ENCODE peak calls at places on chromosomes 16 and 17, in five cellular contexts. One of them, this sample, is unnamed.

GRCh38 chr16:29646947-29647346 is 16.1 kb upstream of the SPN start:
- DNase-seq in activated naive CD4-positive, alpha-beta T cell treated with Interleukin-2 at 50 U/mL for 16 hours: no peak
- DNase-seq in activated CD4-positive, alpha-beta T cell treated with anti-CD3 and anti-CD28 coated beads for 24 hours: no peak
- DNase-seq in endothelial cell: no peak
- DNase-seq in stimulated activated CD8-positive, alpha-beta memory T cell treated with anti-CD3 and anti-CD28 coated beads, Interleukin-15, amount 100 ng/mL, for 24 hours: no peak
- DNase-seq in this sample: no peak

GRCh38 chr17:77410470-77410869 is 269.7 kb downstream of the SEC14L1 start:
- DNase-seq in activated naive CD4-positive, alpha-beta T cell treated with Interleukin-2 at 50 U/mL for 16 hours: no peak
- DNase-seq in activated CD4-positive, alpha-beta T cell treated with anti-CD3 and anti-CD28 coated beads for 24 hours: no peak
- DNase-seq in endothelial cell: no peak
- DNase-seq in stimulated activated CD8-positive, alpha-beta memory T cell treated with anti-CD3 and anti-CD28 coated beads, Interleukin-15, amount 100 ng/mL, for 24 hours: no peak
- DNase-seq in this sample: no peak

GRCh38 chr16:13554020-13554419 is 365.9 kb upstream of the ERCC4 start:
- DNase-seq in activated naive CD4-positive, alpha-beta T cell treated with Interleukin-2 at 50 U/mL for 16 hours: no peak
- DNase-seq in activated CD4-positive, alpha-beta T cell treated with anti-CD3 and anti-CD28 coated beads for 24 hours: no peak
- DNase-seq in endothelial cell: no peak
- DNase-seq in stimulated activated CD8-positive, alpha-beta memory T cell treated with anti-CD3 and anti-CD28 coated beads, Interleukin-15, amount 100 ng/mL, for 24 hours: no peak
- DNase-seq in this sample: no peak

GRCh38 chr16:69885722-69886121 is 65.4 kb upstream of the CLEC18A start:
- DNase-seq in activated naive CD4-positive, alpha-beta T cell treated with Interleukin-2 at 50 U/mL for 16 hours: no peak
- DNase-seq in activated CD4-positive, alpha-beta T cell treated with anti-CD3 and anti-CD28 coated beads for 24 hours: no peak
- DNase-seq in endothelial cell: no peak
- DNase-seq in stimulated activated CD8-positive, alpha-beta memory T cell treated with anti-CD3 and anti-CD28 coated beads, Interleukin-15, amount 100 ng/mL, for 24 hours: no peak
- DNase-seq in this sample: no peak

GRCh38 chr17:49514374-49514738 is 19.3 kb downstream of the NGFR start:
- DNase-seq in activated naive CD4-positive, alpha-beta T cell treated with Interleukin-2 at 50 U/mL for 16 hours: no peak
- DNase-seq in activated CD4-positive, alpha-beta T cell treated with anti-CD3 and anti-CD28 coated beads for 24 hours: no peak
- DNase-seq in endothelial cell: no peak
- DNase-seq in stimulated activated CD8-positive, alpha-beta memory T cell treated with anti-CD3 and anti-CD28 coated beads, Interleukin-15, amount 100 ng/mL, for 24 hours: no peak
- DNase-seq in this sample: peak

GRCh38 chr17:74768069-74768762 is 7.9 kb downstream of the NAT9 start:
- DNase-seq in activated naive CD4-positive, alpha-beta T cell treated with Interleukin-2 at 50 U/mL for 16 hours: no peak
- DNase-seq in activated CD4-positive, alpha-beta T cell treated with anti-CD3 and anti-CD28 coated beads for 24 hours: no peak
- DNase-seq in endothelial cell: no peak
- DNase-seq in stimulated activated CD8-positive, alpha-beta memory T cell treated with anti-CD3 and anti-CD28 coated beads, Interleukin-15, amount 100 ng/mL, for 24 hours: no peak
- DNase-seq in this sample: peak

GRCh38 chr16:11190585-11191565 is 65.1 kb downstream of the SOCS1 start:
- DNase-seq in activated naive CD4-positive, alpha-beta T cell treated with Interleukin-2 at 50 U/mL for 16 hours: no peak
- DNase-seq in activated CD4-positive, alpha-beta T cell treated with anti-CD3 and anti-CD28 coated beads for 24 hours: no peak
- DNase-seq in endothelial cell: no peak
- DNase-seq in stimulated activated CD8-positive, alpha-beta memory T cell treated with anti-CD3 and anti-CD28 coated beads, Interleukin-15, amount 100 ng/mL, for 24 hours: no peak
- DNase-seq in this sample: no peak

GRCh38 chr16:84582958-84583516 is 34.8 kb downstream of the COTL1 start:
- DNase-seq in activated naive CD4-positive, alpha-beta T cell treated with Interleukin-2 at 50 U/mL for 16 hours: no peak
- DNase-seq in activated CD4-positive, alpha-beta T cell treated with anti-CD3 and anti-CD28 coated beads for 24 hours: no peak
- DNase-seq in endothelial cell: no peak
- DNase-seq in stimulated activated CD8-positive, alpha-beta memory T cell treated with anti-CD3 and anti-CD28 coated beads, Interleukin-15, amount 100 ng/mL, for 24 hours: no peak
- DNase-seq in this sample: peak

GRCh38 chr16:85969159-85969558 is 70.2 kb downstream of the IRF8 start:
- DNase-seq in activated naive CD4-positive, alpha-beta T cell treated with Interleukin-2 at 50 U/mL for 16 hours: no peak
- DNase-seq in activated CD4-positive, alpha-beta T cell treated with anti-CD3 and anti-CD28 coated beads for 24 hours: no peak
- DNase-seq in endothelial cell: no peak
- DNase-seq in stimulated activated CD8-positive, alpha-beta memory T cell treated with anti-CD3 and anti-CD28 coated beads, Interleukin-15, amount 100 ng/mL, for 24 hours: no peak
- DNase-seq in this sample: peak

GRCh38 chr17:17750881-17751280 is 69.6 kb downstream of the RAI1 start:
- DNase-seq in activated naive CD4-positive, alpha-beta T cell treated with Interleukin-2 at 50 U/mL for 16 hours: peak
- DNase-seq in activated CD4-positive, alpha-beta T cell treated with anti-CD3 and anti-CD28 coated beads for 24 hours: no peak
- DNase-seq in endothelial cell: no peak
- DNase-seq in stimulated activated CD8-positive, alpha-beta memory T cell treated with anti-CD3 and anti-CD28 coated beads, Interleukin-15, amount 100 ng/mL, for 24 hours: no peak
- DNase-seq in this sample: no peak

GRCh38 chr16:86578056-86578455 is 293 bp upstream of the FOXL1 start:
- DNase-seq in activated naive CD4-positive, alpha-beta T cell treated with Interleukin-2 at 50 U/mL for 16 hours: no peak
- DNase-seq in activated CD4-positive, alpha-beta T cell treated with anti-CD3 and anti-CD28 coated beads for 24 hours: no peak
- DNase-seq in endothelial cell: peak
- DNase-seq in stimulated activated CD8-positive, alpha-beta memory T cell treated with anti-CD3 and anti-CD28 coated beads, Interleukin-15, amount 100 ng/mL, for 24 hours: no peak
- DNase-seq in this sample: no peak

GRCh38 chr17:80456465-80457235 is 19.8 kb downstream of the NPTX1 start:
- DNase-seq in activated naive CD4-positive, alpha-beta T cell treated with Interleukin-2 at 50 U/mL for 16 hours: no peak
- DNase-seq in activated CD4-positive, alpha-beta T cell treated with anti-CD3 and anti-CD28 coated beads for 24 hours: no peak
- DNase-seq in endothelial cell: no peak
- DNase-seq in stimulated activated CD8-positive, alpha-beta memory T cell treated with anti-CD3 and anti-CD28 coated beads, Interleukin-15, amount 100 ng/mL, for 24 hours: no peak
- DNase-seq in this sample: peak

GRCh38 chr16:50271148-50272041 is 5.0 kb downstream of the ADCY7 start:
- DNase-seq in activated naive CD4-positive, alpha-beta T cell treated with Interleukin-2 at 50 U/mL for 16 hours: no peak
- DNase-seq in activated CD4-positive, alpha-beta T cell treated with anti-CD3 and anti-CD28 coated beads for 24 hours: no peak
- DNase-seq in endothelial cell: no peak
- DNase-seq in stimulated activated CD8-positive, alpha-beta memory T cell treated with anti-CD3 and anti-CD28 coated beads, Interleukin-15, amount 100 ng/mL, for 24 hours: no peak
- DNase-seq in this sample: no peak

GRCh38 chr16:87956169-87956770 is 5.0 kb downstream of the BANP start:
- DNase-seq in activated naive CD4-positive, alpha-beta T cell treated with Interleukin-2 at 50 U/mL for 16 hours: peak
- DNase-seq in activated CD4-positive, alpha-beta T cell treated with anti-CD3 and anti-CD28 coated beads for 24 hours: peak
- DNase-seq in endothelial cell: no peak
- DNase-seq in stimulated activated CD8-positive, alpha-beta memory T cell treated with anti-CD3 and anti-CD28 coated beads, Interleukin-15, amount 100 ng/mL, for 24 hours: peak
- DNase-seq in this sample: peak

GRCh38 chr16:23134274-23134673 is 15.0 kb downstream of the USP31 start:
- DNase-seq in activated naive CD4-positive, alpha-beta T cell treated with Interleukin-2 at 50 U/mL for 16 hours: no peak
- DNase-seq in activated CD4-positive, alpha-beta T cell treated with anti-CD3 and anti-CD28 coated beads for 24 hours: no peak
- DNase-seq in endothelial cell: no peak
- DNase-seq in stimulated activated CD8-positive, alpha-beta memory T cell treated with anti-CD3 and anti-CD28 coated beads, Interleukin-15, amount 100 ng/mL, for 24 hours: no peak
- DNase-seq in this sample: peak

GRCh38 chr17:36149296-36149820 is 27.1 kb downstream of the TBC1D3B start:
- DNase-seq in activated naive CD4-positive, alpha-beta T cell treated with Interleukin-2 at 50 U/mL for 16 hours: no peak
- DNase-seq in activated CD4-positive, alpha-beta T cell treated with anti-CD3 and anti-CD28 coated beads for 24 hours: no peak
- DNase-seq in endothelial cell: no peak
- DNase-seq in stimulated activated CD8-positive, alpha-beta memory T cell treated with anti-CD3 and anti-CD28 coated beads, Interleukin-15, amount 100 ng/mL, for 24 hours: no peak
- DNase-seq in this sample: no peak

GRCh38 chr16:2792945-2793344 is 5.3 kb upstream of the PRSS41 start:
- DNase-seq in activated naive CD4-positive, alpha-beta T cell treated with Interleukin-2 at 50 U/mL for 16 hours: no peak
- DNase-seq in activated CD4-positive, alpha-beta T cell treated with anti-CD3 and anti-CD28 coated beads for 24 hours: no peak
- DNase-seq in endothelial cell: no peak
- DNase-seq in stimulated activated CD8-positive, alpha-beta memory T cell treated with anti-CD3 and anti-CD28 coated beads, Interleukin-15, amount 100 ng/mL, for 24 hours: no peak
- DNase-seq in this sample: no peak

GRCh38 chr16:55634193-55634592 is 21.6 kb upstream of the SLC6A2 start:
- DNase-seq in activated naive CD4-positive, alpha-beta T cell treated with Interleukin-2 at 50 U/mL for 16 hours: no peak
- DNase-seq in activated CD4-positive, alpha-beta T cell treated with anti-CD3 and anti-CD28 coated beads for 24 hours: no peak
- DNase-seq in endothelial cell: no peak
- DNase-seq in stimulated activated CD8-positive, alpha-beta memory T cell treated with anti-CD3 and anti-CD28 coated beads, Interleukin-15, amount 100 ng/mL, for 24 hours: no peak
- DNase-seq in this sample: no peak

GRCh38 chr16:23611936-23612335 is 15.8 kb upstream of the NDUFAB1 start:
- DNase-seq in activated naive CD4-positive, alpha-beta T cell treated with Interleukin-2 at 50 U/mL for 16 hours: no peak
- DNase-seq in activated CD4-positive, alpha-beta T cell treated with anti-CD3 and anti-CD28 coated beads for 24 hours: no peak
- DNase-seq in endothelial cell: no peak
- DNase-seq in stimulated activated CD8-positive, alpha-beta memory T cell treated with anti-CD3 and anti-CD28 coated beads, Interleukin-15, amount 100 ng/mL, for 24 hours: no peak
- DNase-seq in this sample: no peak

GRCh38 chr16:11554054-11554453 is 32.7 kb downstream of the LITAF start:
- DNase-seq in activated naive CD4-positive, alpha-beta T cell treated with Interleukin-2 at 50 U/mL for 16 hours: no peak
- DNase-seq in activated CD4-positive, alpha-beta T cell treated with anti-CD3 and anti-CD28 coated beads for 24 hours: no peak
- DNase-seq in endothelial cell: no peak
- DNase-seq in stimulated activated CD8-positive, alpha-beta memory T cell treated with anti-CD3 and anti-CD28 coated beads, Interleukin-15, amount 100 ng/mL, for 24 hours: no peak
- DNase-seq in this sample: no peak

GRCh38 chr16:14240216-14240843 is 169.2 kb downstream of the MRTFB start:
- DNase-seq in activated naive CD4-positive, alpha-beta T cell treated with Interleukin-2 at 50 U/mL for 16 hours: no peak
- DNase-seq in activated CD4-positive, alpha-beta T cell treated with anti-CD3 and anti-CD28 coated beads for 24 hours: no peak
- DNase-seq in endothelial cell: no peak
- DNase-seq in stimulated activated CD8-positive, alpha-beta memory T cell treated with anti-CD3 and anti-CD28 coated beads, Interleukin-15, amount 100 ng/mL, for 24 hours: no peak
- DNase-seq in this sample: peak

GRCh38 chr17:27384261-27384701 is 72.0 kb upstream of the KSR1 start:
- DNase-seq in activated naive CD4-positive, alpha-beta T cell treated with Interleukin-2 at 50 U/mL for 16 hours: no peak
- DNase-seq in activated CD4-positive, alpha-beta T cell treated with anti-CD3 and anti-CD28 coated beads for 24 hours: no peak
- DNase-seq in endothelial cell: no peak
- DNase-seq in stimulated activated CD8-positive, alpha-beta memory T cell treated with anti-CD3 and anti-CD28 coated beads, Interleukin-15, amount 100 ng/mL, for 24 hours: no peak
- DNase-seq in this sample: no peak

GRCh38 chr17:62713096-62713870 is 85.8 kb downstream of the MRC2 start:
- DNase-seq in activated naive CD4-positive, alpha-beta T cell treated with Interleukin-2 at 50 U/mL for 16 hours: no peak
- DNase-seq in activated CD4-positive, alpha-beta T cell treated with anti-CD3 and anti-CD28 coated beads for 24 hours: no peak
- DNase-seq in endothelial cell: no peak
- DNase-seq in stimulated activated CD8-positive, alpha-beta memory T cell treated with anti-CD3 and anti-CD28 coated beads, Interleukin-15, amount 100 ng/mL, for 24 hours: no peak
- DNase-seq in this sample: no peak

GRCh38 chr17:50151937-50152547 is 1.6 kb upstream of the PPP1R9B start:
- DNase-seq in activated naive CD4-positive, alpha-beta T cell treated with Interleukin-2 at 50 U/mL for 16 hours: peak
- DNase-seq in activated CD4-positive, alpha-beta T cell treated with anti-CD3 and anti-CD28 coated beads for 24 hours: no peak
- DNase-seq in endothelial cell: peak
- DNase-seq in stimulated activated CD8-positive, alpha-beta memory T cell treated with anti-CD3 and anti-CD28 coated beads, Interleukin-15, amount 100 ng/mL, for 24 hours: no peak
- DNase-seq in this sample: peak

GRCh38 chr16:3066440-3066748 is 954 bp downstream of the IL32 start:
- DNase-seq in activated naive CD4-positive, alpha-beta T cell treated with Interleukin-2 at 50 U/mL for 16 hours: peak
- DNase-seq in activated CD4-positive, alpha-beta T cell treated with anti-CD3 and anti-CD28 coated beads for 24 hours: no peak
- DNase-seq in endothelial cell: no peak
- DNase-seq in stimulated activated CD8-positive, alpha-beta memory T cell treated with anti-CD3 and anti-CD28 coated beads, Interleukin-15, amount 100 ng/mL, for 24 hours: no peak
- DNase-seq in this sample: no peak

GRCh38 chr17:38701504-38702165 is 3.4 kb upstream of the MLLT6 start:
- DNase-seq in activated naive CD4-positive, alpha-beta T cell treated with Interleukin-2 at 50 U/mL for 16 hours: peak
- DNase-seq in activated CD4-positive, alpha-beta T cell treated with anti-CD3 and anti-CD28 coated beads for 24 hours: peak
- DNase-seq in endothelial cell: no peak
- DNase-seq in stimulated activated CD8-positive, alpha-beta memory T cell treated with anti-CD3 and anti-CD28 coated beads, Interleukin-15, amount 100 ng/mL, for 24 hours: no peak
- DNase-seq in this sample: peak

This sample was measured in cardiac muscle cell.